ENCODE peak calls at places on chromosomes 2 and 18, in ten cellular contexts. One of them, this sample, is unnamed.

GRCh38 chr18:75607701-75608100 is 180.2 kb upstream of the SMIM21 start:
- DNase-seq in left ventricle myocardium inferior: no peak
- DNase-seq in BE2C: no peak
- DNase-seq in gastrocnemius medialis: no peak
- DNase-seq in endothelial cell: no peak
- DNase-seq in cardiac fibroblast: peak; percentile 11
- DNase-seq in psoas muscle: no peak
- DNase-seq in RWPE1: no peak
- DNase-seq in SK-N-SH: no peak
- DNase-seq in MM.1S: no peak
- DNase-seq in this sample: no peak

GRCh38 chr2:37827911-37828411 is 97.1 kb upstream of the RMDN2 start:
- DNase-seq in left ventricle myocardium inferior: no peak
- DNase-seq in BE2C: no peak
- DNase-seq in gastrocnemius medialis: no peak
- DNase-seq in endothelial cell: no peak
- DNase-seq in cardiac fibroblast: peak; percentile 77
- DNase-seq in psoas muscle: no peak
- DNase-seq in RWPE1: no peak
- DNase-seq in SK-N-SH: no peak
- DNase-seq in MM.1S: no peak
- DNase-seq in this sample: no peak

GRCh38 chr2:96868555-96869280 is 1.2 kb downstream of the SEMA4C start:
- DNase-seq in left ventricle myocardium inferior: peak; percentile 89
- DNase-seq in BE2C: peak; percentile 84
- DNase-seq in gastrocnemius medialis: peak; percentile 68
- DNase-seq in endothelial cell: peak; percentile 92
- DNase-seq in cardiac fibroblast: peak; percentile 97
- DNase-seq in psoas muscle: peak; percentile 92
- DNase-seq in RWPE1: peak; percentile 82
- DNase-seq in SK-N-SH: peak; percentile 97
- DNase-seq in MM.1S: peak; percentile 46
- DNase-seq in this sample: peak; percentile 87

GRCh38 chr2:171531291-171531690 is 9.0 kb downstream of the CYBRD1 start:
- DNase-seq in left ventricle myocardium inferior: no peak
- DNase-seq in BE2C: no peak
- DNase-seq in gastrocnemius medialis: no peak
- DNase-seq in endothelial cell: no peak
- DNase-seq in cardiac fibroblast: peak; percentile 82
- DNase-seq in psoas muscle: peak; percentile 31
- DNase-seq in RWPE1: no peak
- DNase-seq in SK-N-SH: no peak
- DNase-seq in MM.1S: no peak
- DNase-seq in this sample: no peak

GRCh38 chr2:9594361-9595063 is 36.3 kb downstream of the YWHAQ start:
- DNase-seq in left ventricle myocardium inferior: no peak
- DNase-seq in BE2C: no peak
- DNase-seq in gastrocnemius medialis: no peak
- DNase-seq in endothelial cell: no peak
- DNase-seq in cardiac fibroblast: peak; percentile 92
- DNase-seq in psoas muscle: no peak
- DNase-seq in RWPE1: peak; percentile 65
- DNase-seq in SK-N-SH: no peak
- DNase-seq in MM.1S: no peak
- DNase-seq in this sample: no peak

GRCh38 chr2:95348609-95349567 is 51.7 kb downstream of the KCNIP3 start:
- DNase-seq in left ventricle myocardium inferior: peak; percentile 36
- DNase-seq in BE2C: no peak
- DNase-seq in gastrocnemius medialis: no peak
- DNase-seq in endothelial cell: no peak
- DNase-seq in cardiac fibroblast: peak; percentile 39
- DNase-seq in psoas muscle: no peak
- DNase-seq in RWPE1: no peak
- DNase-seq in SK-N-SH: no peak
- DNase-seq in MM.1S: no peak
- DNase-seq in this sample: no peak

GRCh38 chr18:63848159-63848558 is 39.3 kb upstream of the SERPINB2 start:
- DNase-seq in left ventricle myocardium inferior: no peak
- DNase-seq in BE2C: peak; percentile 4
- DNase-seq in gastrocnemius medialis: no peak
- DNase-seq in endothelial cell: peak; percentile 19
- DNase-seq in cardiac fibroblast: peak; percentile 75
- DNase-seq in psoas muscle: no peak
- DNase-seq in RWPE1: peak; percentile 36
- DNase-seq in SK-N-SH: peak; percentile 22
- DNase-seq in MM.1S: peak; percentile 74
- DNase-seq in this sample: no peak

GRCh38 chr18:74790451-74790850 is 192.8 kb downstream of the ZNF407 start:
- DNase-seq in left ventricle myocardium inferior: no peak
- DNase-seq in BE2C: no peak
- DNase-seq in gastrocnemius medialis: no peak
- DNase-seq in endothelial cell: no peak
- DNase-seq in cardiac fibroblast: no peak
- DNase-seq in psoas muscle: no peak
- DNase-seq in RWPE1: no peak
- DNase-seq in SK-N-SH: no peak
- DNase-seq in MM.1S: no peak
- DNase-seq in this sample: no peak

GRCh38 chr18:54043484-54044256 is 180.8 kb downstream of the MBD2 start:
- DNase-seq in left ventricle myocardium inferior: no peak
- DNase-seq in BE2C: no peak
- DNase-seq in gastrocnemius medialis: no peak
- DNase-seq in endothelial cell: no peak
- DNase-seq in cardiac fibroblast: peak; percentile 1
- DNase-seq in psoas muscle: no peak
- DNase-seq in RWPE1: no peak
- DNase-seq in SK-N-SH: no peak
- DNase-seq in MM.1S: no peak
- DNase-seq in this sample: no peak

GRCh38 chr2:111663471-111663951 is 220.5 kb downstream of the ANAPC1 start:
- DNase-seq in left ventricle myocardium inferior: no peak
- DNase-seq in BE2C: no peak
- DNase-seq in gastrocnemius medialis: no peak
- DNase-seq in endothelial cell: no peak
- DNase-seq in cardiac fibroblast: peak; percentile 48
- DNase-seq in psoas muscle: no peak
- DNase-seq in RWPE1: no peak
- DNase-seq in SK-N-SH: no peak
- DNase-seq in MM.1S: no peak
- DNase-seq in this sample: no peak

GRCh38 chr2:241014764-241015163 is 16.3 kb downstream of the SNED1 start:
- DNase-seq in left ventricle myocardium inferior: no peak
- DNase-seq in BE2C: no peak
- DNase-seq in gastrocnemius medialis: no peak
- DNase-seq in endothelial cell: no peak
- DNase-seq in cardiac fibroblast: no peak
- DNase-seq in psoas muscle: no peak
- DNase-seq in RWPE1: no peak
- DNase-seq in SK-N-SH: no peak
- DNase-seq in MM.1S: no peak
- DNase-seq in this sample: no peak

GRCh38 chr2:135164431-135164830 is 112.3 kb downstream of the RAB3GAP1 start:
- DNase-seq in left ventricle myocardium inferior: no peak
- DNase-seq in BE2C: no peak
- DNase-seq in gastrocnemius medialis: no peak
- DNase-seq in endothelial cell: no peak
- DNase-seq in cardiac fibroblast: peak; percentile 29
- DNase-seq in psoas muscle: no peak
- DNase-seq in RWPE1: peak; percentile 67
- DNase-seq in SK-N-SH: no peak
- DNase-seq in MM.1S: no peak
- DNase-seq in this sample: no peak

GRCh38 chr2:27191107-27191829 is 20.6 kb upstream of the ATRAID start:
- DNase-seq in left ventricle myocardium inferior: no peak
- DNase-seq in BE2C: peak; percentile 69
- DNase-seq in gastrocnemius medialis: no peak
- DNase-seq in endothelial cell: peak; percentile 53
- DNase-seq in cardiac fibroblast: peak; percentile 88
- DNase-seq in psoas muscle: no peak
- DNase-seq in RWPE1: peak; percentile 57
- DNase-seq in SK-N-SH: peak; percentile 84
- DNase-seq in MM.1S: peak; percentile 85
- DNase-seq in this sample: peak; percentile 70

GRCh38 chr2:64653174-64654062 is at the start of gene SERTAD2:
- DNase-seq in left ventricle myocardium inferior: peak; percentile 93
- DNase-seq in BE2C: peak; percentile 87
- DNase-seq in gastrocnemius medialis: peak; percentile 74
- DNase-seq in endothelial cell: peak; percentile 82
- DNase-seq in cardiac fibroblast: peak; percentile 94
- DNase-seq in psoas muscle: peak; percentile 89
- DNase-seq in RWPE1: peak; percentile 93
- DNase-seq in SK-N-SH: peak; percentile 98
- DNase-seq in MM.1S: peak; percentile 91
- DNase-seq in this sample: peak; percentile 95
- TF ChIP-seq CTCF in left ventricle myocardium inferior: no peak
- TF ChIP-seq CTCF in BE2C: no peak
- TF ChIP-seq CTCF in gastrocnemius medialis: no peak
- TF ChIP-seq CTCF in endothelial cell: no peak
- TF ChIP-seq CTCF in cardiac fibroblast: peak; percentile 23
- TF ChIP-seq CTCF in psoas muscle: no peak
- TF ChIP-seq CTCF in RWPE1: no peak
- TF ChIP-seq CTCF in SK-N-SH: peak; percentile 28
- TF ChIP-seq CTCF in MM.1S: no peak
- TF ChIP-seq CTCF in this sample: no peak

DNA sequence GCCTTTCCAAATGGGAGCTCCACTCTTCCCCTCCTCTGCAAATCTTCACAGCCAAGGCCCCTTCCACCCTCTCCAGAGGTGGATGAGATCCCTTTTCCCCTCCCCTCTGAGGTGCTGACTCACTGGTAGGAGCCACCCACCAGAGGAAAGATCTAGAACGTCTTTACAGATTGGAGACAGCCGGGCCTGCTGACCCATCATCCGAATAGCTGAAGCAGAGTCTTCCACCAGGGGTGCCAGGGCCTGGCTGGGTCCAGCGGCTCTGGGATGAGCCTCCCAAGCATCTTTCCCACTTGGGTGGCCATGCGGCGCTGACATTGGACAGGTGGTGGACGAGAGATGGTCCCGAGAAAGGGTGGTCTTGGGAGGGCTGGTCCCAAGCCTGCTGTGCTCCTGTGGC is 9.0 kb downstream of the ERFE start:
- DNase-seq in left ventricle myocardium inferior: peak; percentile 12
- DNase-seq in BE2C: no peak
- DNase-seq in gastrocnemius medialis: no peak
- DNase-seq in endothelial cell: no peak
- DNase-seq in cardiac fibroblast: peak; percentile 24
- DNase-seq in psoas muscle: no peak
- DNase-seq in RWPE1: no peak
- DNase-seq in SK-N-SH: peak; percentile 19
- DNase-seq in MM.1S: no peak
- DNase-seq in this sample: no peak
- TF ChIP-seq CTCF in left ventricle myocardium inferior: no peak
- TF ChIP-seq CTCF in BE2C: no peak
- TF ChIP-seq CTCF in gastrocnemius medialis: no peak
- TF ChIP-seq CTCF in endothelial cell: no peak
- TF ChIP-seq CTCF in cardiac fibroblast: no peak
- TF ChIP-seq CTCF in psoas muscle: no peak
- TF ChIP-seq CTCF in RWPE1: no peak
- TF ChIP-seq CTCF in SK-N-SH: no peak
- TF ChIP-seq CTCF in MM.1S: no peak
- TF ChIP-seq CTCF in this sample: no peak

DNA sequence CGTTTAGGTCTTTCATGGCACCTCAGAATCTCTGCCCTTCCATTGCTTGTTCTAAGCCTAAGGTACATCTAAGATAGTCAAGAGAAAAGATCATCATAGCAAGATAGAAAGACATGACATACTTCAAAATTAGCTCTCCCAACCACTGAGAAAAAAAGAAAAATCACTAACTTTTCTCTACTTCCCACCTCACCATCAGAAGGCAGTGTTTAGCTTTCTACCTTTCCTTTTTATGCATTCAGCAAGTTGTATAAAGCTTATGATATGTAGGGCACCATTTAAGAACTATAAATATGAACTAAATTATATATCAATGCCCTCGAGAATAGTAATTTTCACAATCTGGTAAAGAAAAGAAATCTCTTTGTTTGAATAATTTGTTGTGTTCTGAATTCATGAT is 331.8 kb upstream of the VWC2L start:
- DNase-seq in left ventricle myocardium inferior: no peak
- DNase-seq in BE2C: no peak
- DNase-seq in gastrocnemius medialis: no peak
- DNase-seq in endothelial cell: no peak
- DNase-seq in cardiac fibroblast: no peak
- DNase-seq in psoas muscle: no peak
- DNase-seq in RWPE1: no peak
- DNase-seq in SK-N-SH: no peak
- DNase-seq in MM.1S: no peak
- DNase-seq in this sample: no peak
- TF ChIP-seq CTCF in left ventricle myocardium inferior: no peak
- TF ChIP-seq CTCF in BE2C: peak; percentile 12
- TF ChIP-seq CTCF in gastrocnemius medialis: no peak
- TF ChIP-seq CTCF in endothelial cell: no peak
- TF ChIP-seq CTCF in cardiac fibroblast: no peak
- TF ChIP-seq CTCF in psoas muscle: no peak
- TF ChIP-seq CTCF in RWPE1: peak; percentile 14
- TF ChIP-seq CTCF in SK-N-SH: peak; percentile 34
- TF ChIP-seq CTCF in MM.1S: no peak
- TF ChIP-seq CTCF in this sample: no peak

GRCh38 chr18:78069784-78070664 is 820.4 kb downstream of the GALR1 start:
- DNase-seq in left ventricle myocardium inferior: peak; percentile 22
- DNase-seq in BE2C: no peak
- DNase-seq in gastrocnemius medialis: no peak
- DNase-seq in endothelial cell: no peak
- DNase-seq in cardiac fibroblast: no peak
- DNase-seq in psoas muscle: no peak
- DNase-seq in RWPE1: no peak
- DNase-seq in SK-N-SH: no peak
- DNase-seq in MM.1S: no peak
- DNase-seq in this sample: no peak

GRCh38 chr18:78074400-78075020 is 824.9 kb downstream of the GALR1 start:
- DNase-seq in left ventricle myocardium inferior: no peak
- DNase-seq in BE2C: no peak
- DNase-seq in gastrocnemius medialis: no peak
- DNase-seq in endothelial cell: no peak
- DNase-seq in cardiac fibroblast: no peak
- DNase-seq in psoas muscle: no peak
- DNase-seq in RWPE1: no peak
- DNase-seq in SK-N-SH: no peak
- DNase-seq in MM.1S: no peak
- DNase-seq in this sample: no peak

GRCh38 chr18:78071146-78071710 is 821.6 kb downstream of the GALR1 start:
- DNase-seq in left ventricle myocardium inferior: no peak
- DNase-seq in BE2C: no peak
- DNase-seq in gastrocnemius medialis: no peak
- DNase-seq in endothelial cell: no peak
- DNase-seq in cardiac fibroblast: no peak
- DNase-seq in psoas muscle: no peak
- DNase-seq in RWPE1: no peak
- DNase-seq in SK-N-SH: no peak
- DNase-seq in MM.1S: no peak
- DNase-seq in this sample: no peak

DNA sequence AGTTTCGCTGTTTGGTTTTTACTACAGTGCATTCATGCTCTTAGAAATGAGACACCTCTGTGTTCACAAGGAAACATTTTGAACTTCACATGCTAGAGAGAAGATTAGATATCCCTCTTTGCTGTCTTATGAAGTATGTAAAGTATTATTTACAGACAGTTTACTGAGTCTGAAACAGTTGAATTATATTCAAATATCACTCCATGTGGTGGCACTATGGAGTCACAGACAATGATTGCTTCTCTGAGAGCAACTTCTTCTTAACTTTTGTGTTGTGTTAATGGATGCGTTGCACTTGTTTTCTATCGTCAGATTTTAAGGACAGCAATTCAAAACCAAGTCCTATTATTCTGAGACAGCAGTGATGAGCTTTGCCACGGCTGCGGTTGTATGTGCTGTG is 823.6 kb downstream of the GALR1 start:
- DNase-seq in left ventricle myocardium inferior: no peak
- DNase-seq in BE2C: no peak
- DNase-seq in gastrocnemius medialis: no peak
- DNase-seq in endothelial cell: no peak
- DNase-seq in cardiac fibroblast: no peak
- DNase-seq in psoas muscle: no peak
- DNase-seq in RWPE1: no peak
- DNase-seq in SK-N-SH: no peak
- DNase-seq in MM.1S: no peak
- DNase-seq in this sample: no peak
- TF ChIP-seq CTCF in left ventricle myocardium inferior: peak; percentile 25
- TF ChIP-seq CTCF in BE2C: peak; percentile 3
- TF ChIP-seq CTCF in gastrocnemius medialis: no peak
- TF ChIP-seq CTCF in endothelial cell: no peak
- TF ChIP-seq CTCF in cardiac fibroblast: no peak
- TF ChIP-seq CTCF in psoas muscle: no peak
- TF ChIP-seq CTCF in RWPE1: peak; percentile 53
- TF ChIP-seq CTCF in SK-N-SH: no peak
- TF ChIP-seq CTCF in MM.1S: no peak
- TF ChIP-seq CTCF in this sample: no peak

This sample was measured in GM10248.